ENCODE peak calls at places on chromosomes 16 and 17, in four cellular contexts. M is neural crest cell, W is ovary, I is suprapubic skin. F is an unnamed sample.

GRCh38 chr17:78998311-78999055 is 11.1 kb downstream of the CANT1 start:
- DNase-seq in W (no peak), I (peak; percentile 85), M (no peak), F (peak; percentile 15)

GRCh38 chr17:6090253-6090652 is 20.1 kb downstream of the WSCD1 start:
- DNase-seq in I (no peak), W (no peak), M (no peak), F (no peak)

GRCh38 chr16:1534021-1535020 is 855 bp downstream of the TMEM204 start:
- DNase-seq in I (no peak), M (no peak), W (peak; percentile 65), F (no peak)

GRCh38 chr17:8225813-8226535 is 15.6 kb upstream of the AURKB start:
- DNase-seq in I (no peak), M (peak; percentile 75), W (no peak), F (no peak)

GRCh38 chr16:769934-770333 is 9.4 kb downstream of the MSLN start:
- DNase-seq in I (no peak), M (no peak), W (no peak), F (no peak)

GRCh38 chr17:65664296-65664695 is 102.8 kb upstream of the AXIN2 start:
- DNase-seq in W (no peak), M (no peak), I (no peak), F (no peak)

GRCh38 chr16:73122604-73123386 is 74.9 kb upstream of the ZFHX3 start:
- DNase-seq in W (no peak), M (no peak), I (peak; percentile 82), F (no peak)

GRCh38 chr17:70298929-70299529 is 129.7 kb downstream of the KCNJ2 start:
- DNase-seq in I (no peak), W (no peak), M (no peak), F (no peak)

GRCh38 chr17:36921131-36921851 is 16.0 kb upstream of the LHX1 start:
- DNase-seq in M (no peak), I (no peak), W (no peak), F (no peak)

GRCh38 chr17:62919388-62919787 is 46.6 kb upstream of the TANC2 start:
- DNase-seq in I (no peak), W (no peak), M (no peak), F (no peak)

GRCh38 chr17:64777413-64778101 is 115.5 kb upstream of the SMURF2 start:
- DNase-seq in M (no peak), W (peak; percentile 56), I (peak; percentile 80), F (no peak)

GRCh38 chr17:80455328-80455710 is 21.1 kb downstream of the NPTX1 start:
- DNase-seq in I (peak; percentile 87), W (no peak), M (peak; percentile 49), F (no peak)

GRCh38 chr16:19396555-19397011 is 21.1 kb upstream of the TMC5 start:
- DNase-seq in W (no peak), I (no peak), M (no peak), F (no peak)

GRCh38 chr16:19980866-19981265 is 92.8 kb downstream of the GPR139 start:
- DNase-seq in I (peak; percentile 23), W (no peak), M (no peak), F (no peak)

GRCh38 chr17:61157246-61157887 is 242.3 kb upstream of the TBX2 start:
- DNase-seq in M (no peak), I (no peak), W (no peak), F (no peak)
- TF ChIP-seq CTCF in M (peak; percentile 38), I (no peak), W (no peak), F (no peak)

DNA sequence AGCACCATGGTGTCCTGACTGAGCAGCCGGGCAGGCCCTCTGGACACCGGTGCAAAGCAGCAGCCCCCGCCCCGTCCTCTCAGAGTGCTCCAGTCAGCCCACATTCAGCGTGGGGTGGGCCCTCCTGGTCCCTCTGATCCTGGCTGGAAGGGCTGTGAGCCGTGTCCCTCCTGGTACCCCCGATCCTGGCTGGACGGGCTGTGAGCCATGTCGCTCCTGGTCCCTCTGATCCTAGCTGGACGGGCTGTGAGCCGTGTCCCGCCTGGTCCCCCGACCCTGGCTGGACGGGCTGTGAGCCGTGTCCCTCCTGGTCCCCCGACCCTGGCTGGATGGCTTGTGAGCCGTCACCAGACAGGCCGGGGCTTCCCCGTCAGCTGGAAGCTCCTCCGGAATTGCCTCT is 26.9 kb upstream of the ACSF3 start:
- DNase-seq in I (no peak), W (no peak), M (no peak), F (no peak)
- TF ChIP-seq CTCF in I (no peak), W (no peak), M (no peak), F (no peak)

DNA sequence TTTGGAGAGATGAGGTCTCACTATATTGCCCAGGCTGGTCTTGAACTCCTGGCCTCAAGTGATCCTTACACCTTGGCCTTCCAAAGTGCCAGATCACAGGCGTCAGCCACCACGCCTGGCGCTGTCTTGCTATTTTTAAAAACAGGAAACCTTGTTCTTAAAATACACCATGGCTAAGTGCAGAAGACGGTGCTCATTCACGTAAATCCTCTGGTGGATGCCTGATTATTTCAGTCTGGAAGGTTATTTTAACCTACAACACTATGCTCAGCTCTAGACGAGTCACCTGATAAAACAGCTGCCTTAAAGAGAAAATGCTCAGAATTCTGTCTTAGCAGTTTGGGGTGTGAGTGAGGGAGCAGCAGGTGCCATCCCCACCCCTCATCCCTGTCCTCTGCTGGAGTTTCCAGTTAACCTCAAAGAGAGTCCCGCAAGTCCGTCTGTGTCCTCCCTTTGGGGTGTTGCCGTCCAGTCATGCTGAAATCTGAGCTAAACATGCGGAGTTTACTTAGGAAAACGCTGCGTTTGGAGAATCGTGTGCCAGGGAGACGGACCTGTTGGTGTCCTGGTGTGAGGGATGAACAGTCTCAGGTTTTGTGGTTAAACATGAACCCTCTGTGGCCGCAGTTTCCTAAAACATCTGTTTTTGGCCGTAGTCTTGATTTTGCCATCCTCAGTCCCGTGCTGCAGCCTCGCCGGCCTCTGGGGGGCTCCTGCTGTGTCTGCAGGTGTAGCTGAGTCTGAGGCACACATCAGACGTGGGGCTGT is 17.1 kb downstream of the SPG7 start:
- DNase-seq in W (no peak), M (no peak), I (no peak), F (no peak)
- TF ChIP-seq CTCF in W (no peak), M (no peak), I (no peak), F (no peak)

DNA sequence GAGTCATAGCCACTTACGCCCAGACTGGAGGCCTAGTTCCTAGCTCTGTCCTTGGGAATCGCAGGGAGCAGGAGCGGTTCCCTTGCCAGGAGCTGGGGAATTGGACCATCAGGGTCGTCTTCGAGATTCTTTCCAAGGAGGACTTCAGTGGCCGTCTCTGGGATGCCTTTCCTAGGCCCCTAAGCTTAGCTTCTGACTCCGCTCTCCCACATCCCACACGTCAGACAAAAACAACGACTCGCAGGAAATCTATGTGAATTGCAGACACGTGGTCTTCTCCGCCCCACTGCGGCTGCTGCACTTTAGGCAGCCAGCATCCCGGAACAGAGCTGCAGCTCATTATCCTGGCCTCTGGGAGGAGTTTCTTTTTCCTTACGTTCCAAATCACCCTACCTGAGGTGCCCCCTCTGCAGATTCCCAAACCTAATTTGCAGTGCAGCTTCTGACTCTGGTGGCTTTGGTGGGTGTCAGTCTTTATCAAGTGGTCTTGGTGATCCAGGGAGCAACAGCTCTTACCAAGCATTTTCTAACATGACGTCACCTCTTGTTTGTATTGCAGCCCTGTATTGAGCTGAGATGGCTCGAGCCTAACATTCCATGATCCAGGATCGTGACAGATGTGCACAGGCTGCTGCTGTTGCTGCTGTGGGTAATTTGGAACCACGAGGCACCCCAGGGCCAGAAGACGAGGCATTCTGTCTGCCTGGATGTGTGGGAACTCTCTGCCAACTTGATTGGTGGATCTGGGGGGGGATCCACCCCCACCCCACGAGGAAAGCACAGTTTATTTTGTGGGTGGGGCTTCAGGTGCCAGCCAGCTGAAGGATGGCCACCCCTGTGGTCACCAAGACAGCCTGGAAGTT is 1.1 kb downstream of the KATNB1 start:
- DNase-seq in I (peak; percentile 78), M (no peak), W (no peak), F (no peak)
- TF ChIP-seq CTCF in I (peak; percentile 10), M (peak; percentile 41), W (no peak), F (peak; percentile 8)

F was measured in omental fat pad.